ENCODE peak calls at places on chromosomes 16 and 17, in four cellular contexts. J is GM06990, H is PC-3, V is HCT116. X is an unnamed sample.

GRCh38 chr17:57563968-57564367 is 181.1 kb downstream of the CCDC182 start:
- DNase-seq in V (no peak), J (no peak), H (no peak), X (no peak)

GRCh38 chr16:27253526-27253930 is 15.0 kb downstream of the NSMCE1 start:
- DNase-seq in V (peak; percentile 65), H (peak; percentile 77), J (no peak), X (no peak)

GRCh38 chr17:13753151-13753550 is 151.4 kb upstream of the HS3ST3A1 start:
- DNase-seq in H (no peak), J (no peak), V (no peak), X (no peak)

GRCh38 chr16:89442990-89443726 is 47.2 kb downstream of the ANKRD11 start:
- DNase-seq in H (peak; percentile 85), V (peak; percentile 37), J (no peak), X (no peak)

GRCh38 chr16:25905810-25906209 is 214.1 kb downstream of the HS3ST4 start:
- DNase-seq in H (no peak), V (no peak), J (no peak), X (no peak)

GRCh38 chr17:35127751-35128514 is 6.5 kb downstream of the FNDC8 start:
- DNase-seq in J (no peak), H (no peak), V (no peak), X (no peak)

GRCh38 chr16:21646721-21647561 is 5.5 kb downstream of the IGSF6 start:
- DNase-seq in H (no peak), V (no peak), J (peak; percentile 81), X (peak; percentile 98)

GRCh38 chr16:19760336-19761060 is 42.4 kb downstream of the IQCK start:
- DNase-seq in H (no peak), J (no peak), V (no peak), X (no peak)

GRCh38 chr16:87384162-87384999 is 805 bp upstream of the FBXO31 start:
- DNase-seq in H (no peak), V (no peak), J (no peak), X (no peak)

GRCh38 chr17:67519801-67520251 is 142.7 kb downstream of the PITPNC1 start:
- DNase-seq in V (no peak), H (no peak), J (no peak), X (no peak)

GRCh38 chr16:16025214-16025968 is 76.0 kb downstream of the ABCC1 start:
- DNase-seq in V (no peak), H (peak; percentile 70), J (peak; percentile 50), X (peak; percentile 86)

GRCh38 chr17:17175917-17176316 is 30.2 kb downstream of the PLD6 start:
- DNase-seq in J (no peak), V (no peak), H (no peak), X (peak; percentile 56)

GRCh38 chr16:84686702-84687298 is 13.0 kb upstream of the USP10 start:
- DNase-seq in V (peak; percentile 19), H (no peak), J (no peak), X (peak; percentile 46)

GRCh38 chr16:17647879-17648649 is 177.3 kb upstream of the XYLT1 start:
- DNase-seq in J (no peak), H (no peak), V (no peak), X (no peak)

GRCh38 chr17:7807206-7807605 is 26.8 kb upstream of the KDM6B start:
- DNase-seq in J (no peak), V (no peak), H (no peak), X (no peak)

GRCh38 chr16:85563515-85564276 is 49.4 kb upstream of the GSE1 start:
- DNase-seq in H (peak; percentile 4), V (no peak), J (no peak), X (no peak)

GRCh38 chr16:4214215-4214621 is 27.7 kb downstream of the SRL start:
- DNase-seq in V (peak; percentile 19), H (peak; percentile 72), J (no peak), X (no peak)

GRCh38 chr16:47463771-47464624 is 2.9 kb downstream of the PHKB start:
- DNase-seq in H (no peak), J (no peak), V (no peak), X (peak; percentile 33)

GRCh38 chr16:21076186-21076883 is 74.3 kb downstream of the DNAH3 start:
- DNase-seq in V (no peak), H (no peak), J (no peak), X (no peak)

GRCh38 chr17:13626703-13627102 is 25.0 kb upstream of the HS3ST3A1 start:
- DNase-seq in V (peak; percentile 3), H (peak; percentile 80), J (no peak), X (no peak)

GRCh38 chr17:60388742-60389141 is 3.2 kb downstream of the USP32 start:
- DNase-seq in J (no peak), V (no peak), H (no peak), X (no peak)
- H3K4me3 ChIP-seq in J (no peak overlapping the region), V (no peak overlapping the region), H (no peak overlapping the region), X (no peak overlapping the region)

GRCh38 chr17:46193246-46193625 is at the start of gene KANSL1:
- DNase-seq in V (peak; percentile 76), H (peak; percentile 92), J (peak; percentile 92), X (peak; percentile 97)

GRCh38 chr17:46194393-46195216 is 1.4 kb upstream of the KANSL1 start:
- DNase-seq in V (peak; percentile 39), J (peak; percentile 79), H (peak; percentile 66), X (peak; percentile 90)

GRCh38 chr17:46195217-46195855 is 2.1 kb upstream of the KANSL1 start:
- DNase-seq in H (no peak), J (no peak), V (no peak), X (no peak)

GRCh38 chr17:46192484-46193245 is 564 bp downstream of the KANSL1 start:
- DNase-seq in J (peak; percentile 80), V (no peak), H (peak; percentile 47), X (peak; percentile 82)

DNA sequence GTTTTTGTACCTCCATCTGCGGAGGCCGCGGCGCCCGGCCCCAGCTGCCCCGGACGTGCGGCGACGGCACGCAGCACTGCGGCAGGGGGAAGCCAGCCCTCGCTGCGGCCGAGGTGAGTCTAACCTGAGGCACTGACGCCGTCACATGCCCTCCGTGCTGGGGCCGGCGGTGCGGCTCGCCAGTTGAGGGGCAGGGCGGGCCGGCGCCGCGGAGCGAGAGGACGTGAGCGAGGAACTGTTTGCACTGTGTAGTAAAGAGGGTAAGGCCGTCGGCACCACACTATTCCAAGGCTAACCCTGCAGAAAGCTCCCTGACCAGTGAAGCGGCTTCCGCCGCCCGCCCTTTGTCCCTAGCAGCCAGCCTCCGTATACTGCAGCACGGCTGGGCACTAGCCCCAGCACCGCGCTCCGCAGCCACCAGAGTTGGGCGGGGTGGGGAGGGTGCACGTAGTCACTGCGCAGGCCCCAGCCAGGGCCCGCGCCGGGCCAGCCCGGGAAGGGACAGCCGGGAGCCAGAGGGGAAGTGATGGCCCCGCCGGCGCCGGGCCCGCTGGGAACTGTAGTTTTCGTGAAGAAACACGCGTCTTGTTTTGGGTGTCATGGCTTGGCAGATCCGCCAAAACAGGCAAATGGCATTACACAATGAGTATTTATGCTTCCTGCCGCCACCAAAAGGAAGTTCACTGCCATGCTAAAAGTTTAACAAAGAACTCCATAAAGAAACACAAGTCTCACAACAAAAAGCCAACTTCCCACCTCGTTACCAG is 580 bp upstream of the KANSL1 start:
- DNase-seq in H (peak; percentile 99), J (peak; percentile 99), V (peak; percentile 89), X (peak; percentile 98)
- TF ChIP-seq CTCF in H (peak; percentile 41), J (no peak), V (peak; percentile 17), X (no peak)

DNA sequence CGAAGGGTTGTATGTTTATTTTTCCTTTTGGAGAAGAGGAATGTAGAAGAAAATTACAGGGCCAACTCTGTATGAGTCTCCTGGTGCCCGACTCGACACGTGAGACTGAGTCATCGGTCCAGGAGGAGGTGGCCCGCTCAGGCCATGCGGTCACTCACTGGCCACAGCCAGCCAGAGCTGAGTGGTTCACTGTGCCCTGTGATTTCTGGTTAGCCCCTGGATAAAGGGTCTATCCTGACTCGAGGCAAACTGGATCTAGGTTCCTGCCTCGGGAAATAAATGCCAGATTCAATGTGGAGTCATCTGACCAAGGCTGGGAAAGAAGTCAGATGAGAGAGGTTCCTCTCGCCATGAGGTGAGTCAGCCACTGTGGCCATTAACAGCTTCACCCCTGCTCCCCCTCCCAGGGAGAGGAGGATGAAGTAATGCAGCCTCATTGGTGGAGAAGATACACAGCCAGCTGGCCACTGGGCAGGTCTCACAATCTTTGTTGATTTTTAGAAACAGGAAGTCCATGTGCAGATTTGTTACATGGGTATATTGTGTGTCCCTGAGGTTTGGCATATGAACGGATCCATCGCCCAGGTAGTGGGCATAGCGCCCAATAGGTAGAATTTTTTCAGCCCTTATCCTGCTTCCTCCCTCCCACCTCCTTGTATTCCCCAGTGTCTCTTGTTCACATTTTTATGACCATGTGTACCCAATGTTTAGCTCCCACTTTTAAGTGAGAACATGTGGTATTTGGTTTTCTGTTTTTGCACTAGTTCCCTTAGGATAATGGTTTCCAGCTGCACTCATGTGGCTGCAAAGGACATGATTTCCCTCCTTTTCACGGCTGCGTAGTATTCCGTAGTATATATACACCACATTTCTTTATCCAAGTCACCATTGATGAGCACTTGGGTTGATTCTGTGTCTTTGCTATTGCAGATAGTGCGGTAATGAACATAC is 21.7 kb upstream of the USP36 start:
- DNase-seq in J (no peak), V (peak; percentile 92), H (peak; percentile 98), X (no peak)
- H3K4me3 ChIP-seq in J (no peak overlapping the region), V (no peak overlapping the region), H (peak overlapping the region; percentile 13), X (no peak overlapping the region)

DNA sequence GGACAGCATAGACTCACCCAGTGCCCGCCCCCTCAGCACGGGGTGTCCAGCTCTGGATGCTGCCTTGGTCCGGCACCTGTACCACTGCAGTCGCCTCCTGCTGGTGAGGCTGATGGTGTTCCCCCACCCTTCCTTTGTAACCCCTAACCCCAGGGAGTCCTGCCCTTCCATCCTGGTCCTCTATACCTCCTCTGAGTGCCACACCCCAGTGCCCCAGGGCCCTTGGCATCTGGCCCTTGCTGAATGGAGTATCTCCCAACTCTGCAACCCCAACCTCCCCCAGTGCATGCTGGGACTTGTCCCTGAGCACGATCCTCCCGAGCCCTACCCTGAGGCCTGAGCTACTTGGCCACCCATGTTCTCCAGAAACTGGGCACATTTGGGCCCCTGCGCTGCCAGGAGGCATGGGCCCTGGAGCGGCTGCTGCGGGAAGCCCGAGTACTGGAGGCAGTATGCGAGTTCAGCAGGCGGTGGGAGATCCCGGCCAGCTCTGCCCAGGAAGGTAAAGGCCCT is 15.8 kb downstream of the RIPOR1 start:
- DNase-seq in V (no peak), H (no peak), J (no peak), X (no peak)
- TF ChIP-seq CTCF in V (peak; percentile 24), H (no peak), J (peak; percentile 24), X (peak; percentile 9)